ENCODE peak calls at places on chromosomes 7 and 10, in four cellular contexts. T is esophagus squamous epithelium, M is esophagus muscularis mucosa, F is IMR-90. E is an unnamed sample.

GRCh38 chr7:19772858-19773337 is 519 bp downstream of the TMEM196 start:
- DNase-seq in T (no peak), M (no peak), F (peak), E (no peak)

GRCh38 chr10:78798976-78799730 is 269.6 kb upstream of the ZMIZ1 start:
- DNase-seq in F (no peak), M (no peak), T (no peak), E (no peak)

GRCh38 chr10:31147220-31147608 is 115.5 kb upstream of the ZNF438 start:
- DNase-seq in F (peak), T (no peak), M (no peak), E (no peak)

GRCh38 chr10:17286562-17287089 is 58.6 kb downstream of the VIM start:
- DNase-seq in T (no peak), M (no peak), F (no peak), E (no peak)

GRCh38 chr7:98294798-98295382 is 13.4 kb downstream of the BRI3 start:
- DNase-seq in T (no peak), F (peak), M (no peak), E (no peak)

GRCh38 chr10:33113111-33113856 is 155.3 kb upstream of the ITGB1 start:
- DNase-seq in T (no peak), F (peak), M (no peak), E (no peak)

GRCh38 chr7:73811760-73812168 is 19.0 kb upstream of the CLDN4 start:
- DNase-seq in M (no peak), F (peak), T (no peak), E (no peak)

GRCh38 chr10:34075269-34075926 is 739.7 kb downstream of the PARD3 start:
- DNase-seq in M (peak), T (no peak), F (no peak), E (no peak)

GRCh38 chr7:76225379-76225778 is 23.7 kb downstream of the SRRM3 start:
- DNase-seq in T (no peak), F (peak), M (no peak), E (no peak)

GRCh38 chr10:49119746-49120145 is 4.4 kb upstream of the VSTM4 start:
- DNase-seq in F (peak), M (no peak), T (no peak), E (no peak)

GRCh38 chr7:5334671-5335070 is 51.9 kb downstream of the SLC29A4 start:
- DNase-seq in T (no peak), F (no peak), M (no peak), E (no peak)

GRCh38 chr10:103038570-103038969 is 120.5 kb downstream of the CNNM2 start:
- DNase-seq in F (peak), M (no peak), T (no peak), E (no peak)

DNA sequence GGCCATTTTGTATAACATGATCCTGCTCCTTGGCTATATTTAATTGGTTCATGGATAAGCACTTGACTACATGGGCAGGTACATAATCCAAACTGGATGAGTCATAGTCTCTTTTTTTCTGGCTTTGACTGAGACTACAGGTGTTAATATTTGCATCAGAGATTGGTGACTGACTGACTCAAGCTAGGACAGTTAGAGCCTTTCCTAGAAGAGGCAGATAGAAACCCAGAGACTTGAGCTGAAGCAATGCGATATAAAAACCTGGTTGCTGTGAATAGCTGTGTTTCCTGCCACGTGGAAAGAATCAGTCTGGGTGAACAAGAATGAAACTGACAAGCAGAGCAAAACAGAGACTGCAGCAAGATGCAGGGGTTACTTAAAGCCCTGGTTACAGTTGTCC is 81.0 kb downstream of the SAMD9 start:
- DNase-seq in F (no peak), M (no peak), T (no peak), E (no peak)
- TF ChIP-seq POLR2A in F (no peak), M (no peak), T (no peak), E (no peak)

GRCh38 chr10:12455774-12456173 is 106.4 kb downstream of the CAMK1D start:
- DNase-seq in F (no peak), T (no peak), M (no peak), E (peak)

GRCh38 chr10:12459776-12460175 is 110.4 kb downstream of the CAMK1D start:
- DNase-seq in F (no peak), T (no peak), M (no peak), E (no peak)

GRCh38 chr10:12463459-12463838 is 114.1 kb downstream of the CAMK1D start:
- DNase-seq in F (no peak), M (no peak), T (no peak), E (no peak)

GRCh38 chr10:12455318-12455717 is 106.0 kb downstream of the CAMK1D start:
- DNase-seq in F (no peak), T (no peak), M (no peak), E (no peak)

DNA sequence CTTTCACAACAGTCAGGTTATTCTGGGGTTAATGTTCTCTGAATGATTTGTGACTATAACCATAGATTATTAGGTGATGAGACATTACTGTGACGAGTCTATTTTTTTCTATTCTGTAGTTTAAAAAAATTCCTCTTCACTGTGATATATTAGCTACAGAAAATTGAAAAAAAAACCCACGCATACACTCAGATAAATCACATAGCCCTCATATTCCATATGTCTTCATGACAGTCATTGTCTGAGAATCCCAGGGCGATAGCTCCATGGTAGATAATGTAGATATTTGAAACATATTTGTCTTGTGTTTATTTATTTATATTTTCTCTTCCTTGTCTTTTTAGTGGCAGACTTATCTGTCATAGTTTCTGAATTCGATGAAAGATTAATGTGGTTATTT is 110.0 kb downstream of the CAMK1D start:
- DNase-seq in M (no peak), T (no peak), F (no peak), E (no peak)
- H3K4me3 ChIP-seq in M (no peak), T (no peak), F (no peak), E (no peak)

GRCh38 chr7:130896898-130897514 is 163.0 kb upstream of the KLF14 start:
- DNase-seq in M (no peak), T (no peak), F (peak), E (peak)

GRCh38 chr7:130894146-130895005 is 160.4 kb upstream of the KLF14 start:
- DNase-seq in F (peak), M (no peak), T (no peak), E (peak)

GRCh38 chr7:130895006-130895750 is 161.2 kb upstream of the KLF14 start:
- DNase-seq in M (no peak), T (no peak), F (no peak), E (no peak)

GRCh38 chr7:130897515-130898419 is 163.8 kb upstream of the KLF14 start:
- DNase-seq in F (no peak), M (no peak), T (no peak), E (no peak)

GRCh38 chr7:130896051-130896881 is 162.3 kb upstream of the KLF14 start:
- DNase-seq in T (no peak), F (peak), M (no peak), E (no peak)
- TF ChIP-seq CTCF in T (peak), F (peak), M (no peak), E (no peak)

DNA sequence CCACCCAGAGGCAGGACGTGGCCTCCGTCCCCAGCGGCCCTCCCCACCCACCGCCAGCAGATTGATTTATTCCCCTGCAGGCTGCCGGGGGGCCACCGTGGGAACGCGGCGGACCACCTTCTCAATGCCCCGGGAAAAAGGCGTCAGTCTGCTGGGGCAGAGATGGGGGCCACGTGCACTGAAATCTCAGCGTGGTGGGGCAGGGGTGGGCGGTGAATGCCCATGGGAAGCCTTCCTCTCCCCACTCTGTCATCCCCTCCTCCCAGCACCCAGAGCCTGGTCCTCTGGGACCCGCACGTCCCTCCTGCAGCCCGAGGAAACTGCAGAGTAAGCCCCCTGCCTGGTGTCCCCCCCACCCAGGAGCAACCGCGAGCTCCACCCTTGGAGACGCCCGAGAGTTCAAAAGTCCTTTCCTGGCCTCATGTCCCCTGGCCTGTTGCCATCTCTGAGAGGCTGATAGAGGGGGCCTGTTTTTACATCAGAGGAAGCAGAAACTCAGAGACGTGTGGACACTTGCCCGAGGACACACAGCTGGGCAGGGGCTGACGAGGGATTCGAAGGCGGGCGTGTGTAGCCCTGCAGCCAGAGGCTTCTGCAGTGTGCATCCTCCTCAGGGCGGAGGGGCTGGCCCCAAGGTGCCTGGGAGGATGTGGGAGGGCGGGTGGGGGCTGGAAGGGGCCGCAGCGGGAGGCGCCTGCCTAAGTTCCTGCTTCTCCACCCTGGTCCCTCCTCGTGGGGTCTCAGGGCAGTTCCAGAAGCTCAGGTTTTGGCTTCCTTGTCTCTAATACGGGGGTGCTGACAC is 21.8 kb downstream of the UNCX start:
- DNase-seq in F (no peak), M (no peak), T (no peak), E (no peak)
- TF ChIP-seq POLR2A in F (no peak), M (no peak), T (no peak), E (no peak)

GRCh38 chr10:132329565-132330485 is 2.2 kb upstream of the LRRC27 start:
- DNase-seq in M (no peak), T (no peak), F (peak), E (no peak)

GRCh38 chr10:132330486-132330833 is 1.5 kb upstream of the LRRC27 start:
- DNase-seq in T (no peak), F (no peak), M (no peak), E (no peak)

GRCh38 chr10:132328130-132328529 is 3.9 kb upstream of the LRRC27 start:
- DNase-seq in F (no peak), M (no peak), T (no peak), E (no peak)

GRCh38 chr10:132326925-132327324 is 5.1 kb upstream of the LRRC27 start:
- DNase-seq in T (no peak), F (no peak), M (no peak), E (no peak)

DNA sequence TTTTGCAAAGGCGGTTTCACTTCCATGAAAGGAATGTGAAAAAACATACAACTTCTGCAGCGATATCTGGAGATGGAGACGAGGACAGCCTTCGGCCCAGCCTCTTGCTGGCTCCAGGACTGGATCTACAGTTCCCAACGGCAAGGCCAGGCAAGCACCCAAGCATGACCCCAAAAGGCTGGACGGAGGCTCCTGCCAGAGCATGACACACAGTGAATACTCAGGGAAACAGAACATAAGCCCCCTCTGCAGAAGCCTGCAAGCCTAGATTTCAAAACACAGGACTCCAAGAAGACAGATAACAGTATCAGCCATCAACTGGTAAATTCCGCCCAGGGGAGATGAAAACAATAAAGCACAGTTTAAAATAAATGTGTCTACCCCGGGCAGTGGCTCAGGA is 3.3 kb upstream of the LRRC27 start:
- DNase-seq in M (no peak), T (no peak), F (no peak), E (no peak)
- H3K4me3 ChIP-seq in M (no peak), T (no peak), F (no peak), E (no peak)

GRCh38 chr7:70812511-70812910 is 319.4 kb upstream of the GALNT17 start:
- DNase-seq in F (no peak), M (no peak), T (no peak), E (no peak)
- TF ChIP-seq CTCF in F (peak), M (no peak), T (no peak), E (no peak)

GRCh38 chr10:21507066-21507669 is 18.3 kb downstream of the SKIDA1 start:
- DNase-seq in T (no peak), F (no peak), M (no peak), E (no peak)

GRCh38 chr10:21508987-21509334 is 16.5 kb downstream of the SKIDA1 start:
- DNase-seq in F (no peak), T (no peak), M (no peak), E (no peak)

GRCh38 chr10:21503580-21503979 is 21.9 kb downstream of the SKIDA1 start:
- DNase-seq in F (no peak), M (no peak), T (no peak), E (no peak)

GRCh38 chr10:21506351-21506750 is 19.1 kb downstream of the SKIDA1 start:
- DNase-seq in F (no peak), T (no peak), M (no peak), E (no peak)

DNA sequence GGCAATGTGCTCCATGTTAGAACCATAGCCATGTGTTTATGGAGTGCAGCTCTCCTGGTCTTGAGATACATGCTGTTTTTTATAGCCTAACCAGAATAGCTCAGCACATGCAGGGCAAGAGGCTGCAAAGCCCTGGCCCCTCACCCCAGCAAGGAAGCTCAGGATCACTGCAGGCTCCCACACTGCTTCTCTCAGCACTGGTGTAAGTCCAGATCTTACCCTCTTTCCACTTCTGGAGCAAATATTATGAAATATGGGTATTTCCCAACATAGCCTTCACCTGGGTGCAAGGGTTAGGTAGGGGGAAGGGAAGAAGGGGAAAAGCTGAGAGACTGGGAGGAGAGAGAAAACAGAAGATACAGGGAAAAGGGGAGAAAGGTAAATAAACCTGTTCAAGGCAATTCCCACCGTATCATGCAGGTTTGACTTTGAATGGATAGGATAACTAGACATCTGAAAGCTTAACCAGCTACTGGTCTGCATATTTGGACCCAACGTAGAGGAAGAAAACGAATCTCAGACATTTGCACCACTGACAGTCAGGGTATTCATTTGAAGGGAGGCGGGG is 19.7 kb downstream of the SKIDA1 start:
- DNase-seq in T (no peak), F (no peak), M (no peak), E (no peak)
- TF ChIP-seq POLR2A in T (no peak), F (no peak), M (no peak), E (no peak)